ENCODE peak calls at places on chromosomes 2 and 18, in five cellular contexts. O is right lobe of liver, H is astrocyte, X is tibial artery, Z is spleen. T is an unnamed sample.
A peak's percentile ranks its signal among the peaks of the same experiment; 100 is the strongest.

GRCh38 chr2:127157651-127158460 is 50.9 kb upstream of the BIN1 start:
- DNase-seq in O (no peak), H (no peak), X (no peak), Z (no peak), T (peak; percentile 92)

GRCh38 chr2:231590614-231591013 is 2.0 kb upstream of the TEX44 start:
- DNase-seq in O (no peak), H (no peak), X (no peak), Z (no peak), T (peak; percentile 79)

GRCh38 chr2:198534756-198535155 is 730.4 kb downstream of the PLCL1 start:
- DNase-seq in O (no peak), H (no peak), X (no peak), Z (no peak), T (no peak)

GRCh38 chr2:169743549-169743948 is 9.9 kb downstream of the KLHL23 start:
- DNase-seq in O (no peak), H (no peak), X (no peak), Z (no peak), T (no peak)

GRCh38 chr2:224951723-224952481 is 90.4 kb downstream of the DOCK10 start:
- DNase-seq in O (no peak), H (no peak), X (no peak), Z (no peak), T (no peak)

GRCh38 chr2:41004700-41005099 is 552.8 kb upstream of the SLC8A1 start:
- DNase-seq in O (no peak), H (no peak), X (no peak), Z (no peak), T (no peak)

GRCh38 chr2:38013158-38013752 is 62.7 kb downstream of the CYP1B1 start:
- DNase-seq in O (no peak), H (peak; percentile 69), X (no peak), Z (no peak), T (no peak)

GRCh38 chr2:146615778-146616177 is 1229.1 kb upstream of the ACVR2A start:
- DNase-seq in O (no peak), H (no peak), X (no peak), Z (no peak), T (no peak)

GRCh38 chr2:157838442-157839161 is 37.5 kb downstream of the ACVR1 start:
- DNase-seq in O (peak; percentile 71), H (peak; percentile 86), X (peak; percentile 65), Z (no peak), T (peak; percentile 69)

GRCh38 chr2:23361185-23361584 is 23.8 kb upstream of the KLHL29 start:
- DNase-seq in O (no peak), H (no peak), X (no peak), Z (no peak), T (no peak)

GRCh38 chr2:6879011-6879410 is 1.4 kb downstream of the RSAD2 start:
- DNase-seq in O (no peak), H (no peak), X (no peak), Z (no peak), T (no peak)

GRCh38 chr2:70089946-70090523 is 2.8 kb downstream of the PCBP1 start:
- DNase-seq in O (no peak), H (no peak), X (no peak), Z (no peak), T (peak; percentile 77)
- H3K4me3 ChIP-seq in O (peak overlapping the region; percentile 81), H (peak overlapping the region; percentile 97), X (peak overlapping the region; percentile 95), Z (peak overlapping the region; percentile 97), T (peak overlapping the region; percentile 94)

GRCh38 chr2:140526575-140526974 is 1604.2 kb downstream of the LRP1B start:
- DNase-seq in O (no peak), H (peak; percentile 63), X (no peak), Z (no peak), T (no peak)

GRCh38 chr2:140529706-140530105 is 1601.1 kb downstream of the LRP1B start:
- DNase-seq in O (no peak), H (no peak), X (no peak), Z (no peak), T (no peak)

GRCh38 chr2:140528982-140529381 is 1601.8 kb downstream of the LRP1B start:
- DNase-seq in O (no peak), H (no peak), X (no peak), Z (no peak), T (no peak)
- H3K4me3 ChIP-seq in O (no peak overlapping the region), H (no peak overlapping the region), X (no peak overlapping the region), Z (no peak overlapping the region), T (no peak overlapping the region)

GRCh38 chr2:166494140-166494544 is at the start of gene SCN7A:
- DNase-seq in O (peak; percentile 43), H (peak; percentile 54), X (no peak), Z (peak; percentile 69), T (peak; percentile 84)
- H3K4me3 ChIP-seq in O (no peak within 1 kb of the TSS), H (peak within 1 kb of the TSS; percentile 21), X (no peak within 1 kb of the TSS), Z (peak within 1 kb of the TSS; percentile 16), T (peak within 1 kb of the TSS; percentile 56)

GRCh38 chr18:456361-456821 is 44.1 kb downstream of the COLEC12 start:
- DNase-seq in O (no peak), H (no peak), X (peak; percentile 81), Z (no peak), T (no peak)
- H3K4me3 ChIP-seq in O (no peak overlapping the region), H (no peak overlapping the region), X (peak overlapping the region; percentile 28), Z (no peak overlapping the region), T (no peak overlapping the region)

T was measured in endodermal cell.